ENCODE peak calls at places on chromosomes 2 and 18, in nine cellular contexts. Q is fibroblast of mammary gland, V is HCT116, M is astrocyte of the spinal cord, F is kidney, E is fibroblast of lung, A is HFFc6, C is lower lobe of right lung, N is endothelial cell. G is an unnamed sample.

GRCh38 chr18:29147944-29148343 is 971.0 kb upstream of the CDH2 start:
- DNase-seq in Q (peak), V (no peak), M (peak), F (no peak), E (peak), A (peak), C (no peak), N (no peak), G (no peak)

GRCh38 chr18:75618146-75618545 is 190.6 kb upstream of the SMIM21 start:
- DNase-seq in Q (no peak), V (no peak), M (no peak), F (no peak), E (no peak), A (no peak), C (no peak), N (no peak), G (no peak)

GRCh38 chr2:95526360-95527341 is 42.1 kb upstream of the TRIM43B start:
- DNase-seq in Q (peak), V (peak), M (peak), F (peak), E (peak), A (peak), C (peak), N (peak), G (peak)

GRCh38 chr2:2913601-2914120 is 464.0 kb downstream of the EIPR1 start:
- DNase-seq in Q (no peak), V (no peak), M (no peak), F (no peak), E (no peak), A (no peak), C (no peak), N (no peak), G (no peak)

GRCh38 chr2:238517209-238517608 is 90.5 kb downstream of the ASB1 start:
- DNase-seq in Q (no peak), V (no peak), M (no peak), F (no peak), E (no peak), A (no peak), C (no peak), N (no peak), G (no peak)

GRCh38 chr2:16471031-16471430 is 194.6 kb downstream of the CYRIA start:
- DNase-seq in Q (no peak), V (no peak), M (no peak), F (no peak), E (no peak), A (no peak), C (no peak), N (no peak), G (no peak)

GRCh38 chr2:212905640-212906201 is 245.7 kb downstream of the IKZF2 start:
- DNase-seq in Q (peak), V (no peak), M (peak), F (no peak), E (no peak), A (peak), C (no peak), N (no peak), G (no peak)

GRCh38 chr2:69013123-69013836 is at the start of gene ANTXR1:
- DNase-seq in Q (peak), V (peak), M (peak), F (peak), E (peak), A (peak), C (peak), N (peak), G (peak)

GRCh38 chr2:168034586-168034985 is 212.8 kb downstream of the STK39 start:
- DNase-seq in Q (no peak), V (no peak), M (no peak), F (no peak), E (no peak), A (no peak), C (no peak), N (no peak), G (no peak)

GRCh38 chr2:69692424-69692823 is 48.9 kb upstream of the AAK1 start:
- DNase-seq in Q (peak), V (no peak), M (peak), F (no peak), E (peak), A (peak), C (no peak), N (no peak), G (no peak)

GRCh38 chr2:241235396-241235795 is 46.9 kb downstream of the ANO7 start:
- DNase-seq in Q (no peak), V (no peak), M (no peak), F (no peak), E (no peak), A (no peak), C (no peak), N (no peak), G (no peak)

GRCh38 chr2:13667415-13667757 is 950.6 kb downstream of the TRIB2 start:
- DNase-seq in Q (no peak), V (no peak), M (no peak), F (no peak), E (no peak), A (no peak), C (no peak), N (no peak), G (no peak)

GRCh38 chr2:55418512-55419235 is 982 bp downstream of the CCDC88A start:
- DNase-seq in Q (no peak), V (no peak), M (peak), F (no peak), E (no peak), A (no peak), C (no peak), N (no peak), G (peak)

GRCh38 chr2:97712693-97713295 is 582 bp upstream of the ZAP70 start:
- DNase-seq in Q (no peak), V (no peak), M (no peak), F (peak), E (no peak), A (no peak), C (no peak), N (no peak), G (no peak)

GRCh38 chr2:232021881-232022280 is 60.4 kb downstream of the DIS3L2 start:
- DNase-seq in Q (no peak), V (no peak), M (no peak), F (no peak), E (no peak), A (no peak), C (no peak), N (no peak), G (no peak)

GRCh38 chr2:24438106-24438505 is 52.9 kb upstream of the NCOA1 start:
- DNase-seq in Q (peak), V (no peak), M (no peak), F (no peak), E (peak), A (no peak), C (no peak), N (no peak), G (no peak)

GRCh38 chr2:24435391-24436316 is 55.4 kb upstream of the NCOA1 start:
- DNase-seq in Q (peak), V (no peak), M (peak), F (no peak), E (peak), A (no peak), C (peak), N (peak), G (no peak)

GRCh38 chr2:24439280-24439970 is 51.6 kb upstream of the NCOA1 start:
- DNase-seq in Q (peak), V (no peak), M (no peak), F (no peak), E (no peak), A (no peak), C (no peak), N (no peak), G (no peak)

GRCh38 chr2:24432121-24432520 is 58.9 kb upstream of the NCOA1 start:
- DNase-seq in Q (no peak), V (no peak), M (no peak), F (no peak), E (no peak), A (no peak), C (no peak), N (no peak), G (no peak)

GRCh38 chr2:24434576-24434975 is 56.5 kb upstream of the NCOA1 start:
- DNase-seq in Q (no peak), V (no peak), M (no peak), F (no peak), E (no peak), A (no peak), C (no peak), N (no peak), G (no peak)
- TF ChIP-seq CTCF in Q (no peak), V (no peak), M (no peak), F (no peak), E (no peak), A (no peak), C (no peak), N (no peak), G (no peak)

DNA sequence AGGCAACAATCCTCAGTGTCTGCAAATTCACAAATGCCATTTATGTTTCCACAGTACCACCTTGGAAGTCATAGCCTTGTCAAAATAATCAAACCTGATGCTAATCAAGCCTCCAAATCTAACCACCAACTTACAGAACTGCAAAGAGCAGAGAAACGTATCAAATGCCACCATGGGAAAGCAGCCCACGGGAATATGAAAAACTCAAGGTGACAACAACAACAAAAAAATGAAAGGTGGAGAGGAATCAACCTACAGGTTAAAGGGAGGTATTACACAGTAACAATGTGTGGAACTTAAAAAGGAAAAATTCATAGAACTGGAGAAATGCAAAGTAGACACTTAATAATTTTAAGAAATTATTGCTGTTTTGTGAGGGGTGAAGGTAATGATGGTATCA is 46.7 kb downstream of the CD226 start:
- DNase-seq in Q (no peak), V (no peak), M (no peak), F (no peak), E (no peak), A (no peak), C (no peak), N (no peak), G (no peak)
- TF ChIP-seq CTCF in Q (no peak), V (peak), M (no peak), F (no peak), E (peak), A (peak), C (no peak), N (peak), G (no peak)

DNA sequence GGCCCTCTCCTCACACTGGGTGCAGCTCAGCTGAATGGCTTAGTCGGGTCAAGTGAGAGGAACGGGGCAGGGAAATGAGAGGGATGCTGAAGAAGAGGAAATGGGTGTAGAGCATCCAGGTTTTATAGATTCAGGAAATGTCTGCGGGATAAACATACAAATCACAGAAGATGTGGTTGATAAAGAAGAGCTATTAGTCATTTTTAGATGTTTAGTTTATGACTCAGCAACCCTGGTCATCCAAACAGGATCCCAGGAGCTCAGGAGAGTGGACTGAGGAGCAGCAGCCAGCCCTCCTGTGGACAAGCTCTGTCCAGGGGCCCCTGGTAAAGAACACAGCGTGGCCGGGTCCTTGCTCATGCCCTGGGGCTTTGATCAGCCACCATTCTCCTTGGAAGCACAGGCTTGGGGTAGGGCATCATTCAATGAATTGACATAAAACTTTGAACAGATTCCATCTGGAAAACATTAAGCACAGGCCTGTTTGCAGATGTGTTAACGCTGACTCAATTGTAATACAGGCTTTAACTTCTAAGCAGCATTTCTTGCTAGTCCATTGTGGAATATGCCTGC is 83.0 kb downstream of the NPAS2 start:
- DNase-seq in Q (peak), V (peak), M (peak), F (no peak), E (peak), A (peak), C (no peak), N (no peak), G (no peak)
- TF ChIP-seq CTCF in Q (peak), V (no peak), M (peak), F (no peak), E (peak), A (peak), C (no peak), N (no peak), G (no peak)

DNA sequence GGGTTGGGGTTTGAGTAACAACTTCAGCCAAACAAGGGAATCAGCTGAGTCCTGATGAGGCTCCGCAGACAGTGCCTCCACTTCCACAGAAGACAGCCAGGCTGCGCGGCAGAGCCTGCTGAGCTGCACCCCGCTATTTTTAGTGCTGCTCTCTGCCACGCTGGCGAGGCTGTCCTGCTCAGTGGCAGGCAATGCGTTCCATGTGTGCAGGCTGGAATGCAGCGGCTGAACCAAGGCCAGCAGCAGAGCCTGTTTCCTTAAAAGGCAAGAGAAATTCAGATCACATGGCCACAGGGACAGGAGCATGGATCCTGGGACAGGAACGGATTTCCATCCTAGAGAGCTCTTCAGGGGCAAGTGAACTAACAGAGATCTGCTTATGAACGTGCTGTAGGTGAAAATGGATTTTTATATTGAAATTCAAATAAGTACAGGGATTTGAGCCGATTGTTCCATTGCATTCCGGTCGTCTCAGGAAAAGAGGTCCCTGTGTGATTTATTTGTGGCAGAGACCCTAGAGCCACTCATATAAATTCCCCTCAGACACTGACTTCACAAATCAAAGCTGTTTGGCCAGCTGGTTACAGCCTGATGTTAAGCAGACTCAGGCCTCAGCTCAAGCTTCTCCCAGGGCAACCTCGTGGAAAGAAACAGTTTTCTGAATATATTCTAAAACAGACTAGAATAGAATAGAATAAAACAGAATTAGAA is 98.6 kb downstream of the COL6A3 start:
- DNase-seq in Q (peak), V (no peak), M (peak), F (peak), E (peak), A (peak), C (peak), N (no peak), G (no peak)
- TF ChIP-seq CTCF in Q (peak), V (no peak), M (peak), F (no peak), E (peak), A (peak), C (peak), N (no peak), G (no peak)

DNA sequence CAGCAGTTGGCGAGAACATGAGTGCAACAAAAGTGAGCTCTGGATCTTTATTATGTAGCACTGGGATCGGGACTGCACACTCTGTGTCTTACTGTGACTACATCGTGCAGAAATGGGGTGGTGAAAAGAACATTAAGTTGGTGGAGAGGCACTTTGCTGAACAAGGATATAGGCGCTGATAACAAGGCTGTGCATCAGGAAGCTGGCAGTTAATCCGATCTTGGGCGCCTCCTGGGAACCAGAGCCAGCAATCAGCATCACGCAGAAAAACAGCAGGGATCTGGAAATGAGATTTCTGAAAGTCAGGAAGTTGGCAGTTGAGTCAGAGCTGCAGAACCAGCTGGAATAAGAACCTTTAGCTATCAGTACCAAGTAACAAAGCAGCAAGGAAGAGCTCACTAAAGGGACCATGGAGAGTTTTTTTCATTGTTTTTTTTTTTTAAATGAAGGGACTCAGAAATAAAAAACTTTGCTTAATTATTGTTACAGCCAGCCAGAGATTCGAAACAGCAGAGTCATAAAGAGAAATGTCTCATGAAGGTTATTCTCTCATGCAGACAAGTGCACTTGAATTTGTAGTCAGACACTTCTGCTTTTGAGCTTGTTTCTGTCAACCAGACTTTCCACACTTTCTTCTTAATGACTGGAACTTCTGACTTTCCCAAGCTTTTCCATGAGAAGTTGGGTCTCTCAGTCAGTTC is 22.8 kb upstream of the MYO3B start:
- DNase-seq in Q (peak), V (no peak), M (peak), F (no peak), E (peak), A (peak), C (no peak), N (peak), G (peak)
- TF ChIP-seq CTCF in Q (peak), V (no peak), M (no peak), F (no peak), E (no peak), A (no peak), C (no peak), N (no peak), G (no peak)

G was measured in GM13977.